ENCODE peak calls at places on chromosome X, in ten cellular contexts. E is esophagus muscularis mucosa, Q is uterus, J is esophagus squamous epithelium, U is HCT116, Z is breast epithelium, G is GM12891, N is A549, M is GM12892, B is lower leg skin. K is an unnamed sample.

GRCh38 chrX:96906741-96907140 is 23.0 kb downstream of the RPA4 start:
- DNase-seq in E (no peak), Q (no peak), J (no peak), U (no peak), Z (no peak), G (no peak), N (no peak), M (no peak), B (no peak), K (peak; percentile 0)

GRCh38 chrX:37357436-37357835 is 8.3 kb downstream of the PRRG1 start:
- DNase-seq in E (no peak), Q (no peak), J (no peak), U (no peak), Z (no peak), G (no peak), N (no peak), M (no peak), B (no peak), K (no peak)

GRCh38 chrX:110163488-110163887 is 154.4 kb downstream of the AMMECR1 start:
- DNase-seq in E (no peak), Q (no peak), J (no peak), U (no peak), Z (no peak), G (no peak), N (no peak), M (no peak), B (no peak), K (no peak)

GRCh38 chrX:30906726-30907125 is 17.7 kb upstream of the TAB3 start:
- DNase-seq in E (no peak), Q (no peak), J (no peak), U (peak; percentile 12), Z (no peak), G (no peak), N (no peak), M (no peak), B (no peak), K (no peak)

GRCh38 chrX:150903110-150903508 is 4.6 kb upstream of the CD99L2 start:
- DNase-seq in E (no peak), Q (no peak), J (no peak), U (no peak), Z (no peak), G (no peak), N (no peak), M (no peak), B (no peak), K (no peak)

GRCh38 chrX:86002076-86002896 is 45.1 kb downstream of the CHM start:
- DNase-seq in E (no peak), Q (no peak), J (no peak), U (peak; percentile 7), Z (no peak), G (no peak), N (no peak), M (no peak), B (no peak), K (no peak)

GRCh38 chrX:121208563-121208962 is 161.2 kb downstream of the GLUD2 start:
- DNase-seq in E (no peak), Q (no peak), J (no peak), U (no peak), Z (no peak), G (no peak), N (no peak), M (no peak), B (no peak), K (no peak)

GRCh38 chrX:153696100-153696499 is 8.4 kb downstream of the SLC6A8 start:
- DNase-seq in E (no peak), Q (no peak), J (no peak), U (no peak), Z (no peak), G (no peak), N (no peak), M (no peak), B (no peak), K (no peak)

GRCh38 chrX:373641-374471 is 12.9 kb downstream of the PPP2R3B start:
- DNase-seq in E (no peak), Q (no peak), J (no peak), U (no peak), Z (no peak), G (peak; percentile 56), N (peak; percentile 17), M (no peak), B (no peak), K (no peak)

GRCh38 chrX:133370719-133371275 is 44.5 kb downstream of the GPC4 start:
- DNase-seq in E (no peak), Q (no peak), J (no peak), U (no peak), Z (no peak), G (no peak), N (no peak), M (no peak), B (no peak), K (no peak)

GRCh38 chrX:30253257-30253656 is 6.3 kb downstream of the MAGEB1 start:
- DNase-seq in E (no peak), Q (no peak), J (no peak), U (no peak), Z (no peak), G (no peak), N (no peak), M (no peak), B (no peak), K (no peak)

GRCh38 chrX:74521961-74522833 is 92.2 kb downstream of the RLIM start:
- DNase-seq in E (no peak), Q (peak; percentile 22), J (no peak), U (no peak), Z (no peak), G (no peak), N (no peak), M (no peak), B (peak; percentile 37), K (peak; percentile 22)

GRCh38 chrX:54301516-54301915 is 56.3 kb downstream of the WNK3 start:
- DNase-seq in E (no peak), Q (no peak), J (no peak), U (no peak), Z (no peak), G (no peak), N (no peak), M (no peak), B (no peak), K (no peak)

GRCh38 chrX:47030339-47030738 is 47.9 kb upstream of the RGN start:
- DNase-seq in E (no peak), Q (no peak), J (no peak), U (peak; percentile 51), Z (no peak), G (no peak), N (peak; percentile 46), M (no peak), B (no peak), K (peak; percentile 1)

GRCh38 chrX:134990475-134991473 is at the start of gene SMIM10:
- DNase-seq in E (peak; percentile 91), Q (peak; percentile 75), J (no peak), U (no peak), Z (peak; percentile 23), G (peak; percentile 24), N (no peak), M (peak; percentile 19), B (peak; percentile 92), K (peak; percentile 69)
- TF ChIP-seq POLR2A in E (no peak), Q (no peak), J (no peak), U (no peak), Z (no peak), G (no peak), N (no peak), M (no peak), B (no peak), K (peak; percentile 30)

GRCh38 chrX:119565110-119565663 is at the start of gene STEEP1:
- DNase-seq in E (peak; percentile 95), Q (peak; percentile 92), J (peak; percentile 28), U (peak; percentile 86), Z (peak; percentile 82), G (peak; percentile 65), N (peak; percentile 89), M (peak; percentile 62), B (peak; percentile 97), K (peak; percentile 78)
- TF ChIP-seq POLR2A in E (no peak), Q (no peak), J (no peak), U (no peak), Z (no peak), G (peak; percentile 68), N (peak; percentile 51), M (peak; percentile 59), B (no peak), K (peak; percentile 41)

GRCh38 chrX:41085105-41085882 is at the start of gene USP9X:
- DNase-seq in E (peak; percentile 94), Q (peak; percentile 95), J (peak; percentile 51), U (peak; percentile 54), Z (peak; percentile 91), G (peak; percentile 38), N (peak; percentile 51), M (peak; percentile 57), B (peak; percentile 98), K (peak; percentile 26)
- TF ChIP-seq POLR2A in E (peak; percentile 42), Q (peak; percentile 57), J (no peak), U (peak; percentile 33), Z (no peak), G (no peak), N (peak; percentile 18), M (peak; percentile 70), B (no peak), K (peak; percentile 32)

GRCh38 chrX:16718824-16719333 is 533 bp upstream of the SYAP1 start:
- DNase-seq in E (no peak), Q (no peak), J (no peak), U (no peak), Z (no peak), G (no peak), N (no peak), M (no peak), B (no peak), K (no peak)

GRCh38 chrX:16725067-16725466 is 5.7 kb downstream of the SYAP1 start:
- DNase-seq in E (no peak), Q (no peak), J (no peak), U (no peak), Z (no peak), G (no peak), N (no peak), M (no peak), B (no peak), K (no peak)

GRCh38 chrX:16714504-16714903 is 2.0 kb upstream of the CTPS2 start:
- DNase-seq in E (no peak), Q (no peak), J (no peak), U (no peak), Z (no peak), G (no peak), N (no peak), M (no peak), B (no peak), K (no peak)

GRCh38 chrX:16722481-16722880 is 3.1 kb downstream of the SYAP1 start:
- DNase-seq in E (no peak), Q (no peak), J (no peak), U (no peak), Z (no peak), G (no peak), N (no peak), M (no peak), B (no peak), K (no peak)

DNA sequence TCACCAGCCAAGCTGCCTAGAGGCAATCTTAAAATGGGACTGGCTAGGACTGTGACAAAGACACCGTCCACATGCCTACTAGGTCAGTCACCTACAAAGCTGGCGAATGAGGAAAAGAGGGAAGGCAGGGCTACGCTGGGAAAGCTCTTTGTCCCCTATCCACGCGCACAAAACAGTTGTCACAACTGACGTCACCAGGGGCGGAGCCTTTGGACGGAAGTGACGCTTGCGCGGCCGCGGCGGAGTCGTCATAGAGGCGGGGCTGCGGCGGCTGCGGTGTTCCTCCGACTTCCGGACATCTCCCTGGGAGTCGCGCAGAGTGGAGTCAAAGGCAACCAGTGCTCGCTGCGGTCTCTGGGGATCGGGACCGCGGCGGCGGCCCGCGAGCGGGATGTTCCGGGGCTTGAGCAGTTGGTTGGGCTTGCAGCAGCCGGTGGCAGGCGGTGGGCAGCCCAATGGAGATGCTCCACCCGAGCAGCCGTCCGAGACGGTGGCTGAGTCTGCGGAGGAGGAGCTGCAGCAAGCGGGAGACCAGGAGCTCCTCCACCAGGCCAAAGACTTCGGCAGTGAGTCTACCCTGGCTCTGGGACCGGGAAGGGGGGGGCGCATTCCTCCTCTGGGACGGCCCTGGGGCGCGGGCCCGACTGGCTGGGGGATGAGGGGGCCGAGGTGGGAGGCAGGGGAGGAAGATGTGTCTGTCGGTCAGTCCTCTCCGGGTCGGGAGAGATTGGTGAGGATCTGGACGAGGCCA is at the start of gene SYAP1:
- DNase-seq in E (peak; percentile 98), Q (peak; percentile 97), J (peak; percentile 78), U (peak; percentile 93), Z (peak; percentile 97), G (peak; percentile 53), N (peak; percentile 71), M (peak; percentile 73), B (peak; percentile 100), K (peak; percentile 35)
- TF ChIP-seq POLR2A in E (peak; percentile 87), Q (peak; percentile 94), J (no peak), U (peak; percentile 86), Z (peak; percentile 79), G (peak; percentile 83), N (peak; percentile 84), M (peak; percentile 88), B (no peak), K (peak; percentile 80)